ENCODE peak calls at places on chromosomes 11 and 22, in five cellular contexts. M is NCI-H510A; C is NCI-H82; N is activated CD4-positive, CD25-positive, alpha-beta regulatory T cell; I is stomach. Y is an unnamed sample.

GRCh38 chr22:49899530-49899929 is 18.7 kb downstream of the ALG12 start:
- DNase-seq in M (no peak), C (no peak), N (no peak), I (no peak), Y (no peak)

GRCh38 chr11:46293616-46294015 is 16.2 kb downstream of the CREB3L1 start:
- DNase-seq in M (no peak), C (no peak), N (no peak), I (no peak), Y (no peak)

GRCh38 chr11:65298655-65299179 is 15.9 kb upstream of the CDC42EP2 start:
- DNase-seq in M (no peak), C (no peak), N (no peak), I (no peak), Y (peak; percentile 53)

GRCh38 chr11:6654281-6655019 is 1.2 kb downstream of the DCHS1 start:
- DNase-seq in M (no peak), C (peak; percentile 49), N (no peak), I (no peak), Y (no peak)

GRCh38 chr22:21106000-21106399 is 60.3 kb downstream of the LRRC74B start:
- DNase-seq in M (no peak), C (no peak), N (no peak), I (no peak), Y (no peak)

GRCh38 chr11:12110714-12111481 is 508 bp downstream of the MICAL2 start:
- DNase-seq in M (no peak), C (peak; percentile 49), N (no peak), I (no peak), Y (peak; percentile 44)

GRCh38 chr11:48193876-48194275 is 22.7 kb upstream of the OR4B1 start:
- DNase-seq in M (no peak), C (no peak), N (no peak), I (no peak), Y (no peak)

GRCh38 chr22:28544431-28544868 is 135.2 kb downstream of the TTC28 start:
- DNase-seq in M (no peak), C (no peak), N (no peak), I (no peak), Y (no peak)

GRCh38 chr11:124978316-124978715 is 24.3 kb downstream of the CCDC15 start:
- DNase-seq in M (no peak), C (no peak), N (no peak), I (no peak), Y (no peak)

GRCh38 chr22:20972014-20972797 is 5.2 kb downstream of the AIFM3 start:
- DNase-seq in M (no peak), C (no peak), N (no peak), I (no peak), Y (no peak)

GRCh38 chr22:19990188-19990587 is 26.4 kb downstream of the ARVCF start:
- DNase-seq in M (no peak), C (no peak), N (no peak), I (no peak), Y (no peak)